ENCODE peak calls at places on chromosome 12, in five cellular contexts. R is neuronal stem cell, Z is IMR-90, U is H1, F is H9. Q is an unnamed sample.

GRCh38 chr12:65632131-65632855 is 192.0 kb upstream of the HMGA2 start:
- DNase-seq in R (no peak), Z (peak; percentile 75), U (no peak), F (no peak), Q (no peak)

GRCh38 chr12:48542300-48542928 is 17.0 kb downstream of the OR8S1 start:
- DNase-seq in R (peak; percentile 32), Z (peak; percentile 31), U (peak; percentile 9), F (peak; percentile 55), Q (peak; percentile 58)

GRCh38 chr12:127083028-127083949 is 1183.7 kb upstream of the TMEM132C start:
- DNase-seq in R (no peak), Z (peak; percentile 65), U (no peak), F (no peak), Q (peak; percentile 88)

GRCh38 chr12:53219956-53220856 is 11.8 kb downstream of the RARG start:
- DNase-seq in R (peak; percentile 65), Z (peak; percentile 78), U (no peak), F (peak; percentile 69), Q (peak; percentile 79)

GRCh38 chr12:72869025-72869424 is 596.9 kb downstream of the TRHDE start:
- DNase-seq in R (no peak), Z (no peak), U (no peak), F (no peak), Q (no peak)

GRCh38 chr12:82896979-82897378 is 210.3 kb downstream of the TMTC2 start:
- DNase-seq in R (no peak), Z (peak; percentile 41), U (no peak), F (no peak), Q (no peak)

GRCh38 chr12:95700316-95700785 is 90.2 kb downstream of the NTN4 start:
- DNase-seq in R (no peak), Z (peak; percentile 89), U (no peak), F (no peak), Q (no peak)

GRCh38 chr12:67525500-67525884 is 123.1 kb upstream of the DYRK2 start:
- DNase-seq in R (no peak), Z (no peak), U (peak; percentile 21), F (no peak), Q (no peak)

GRCh38 chr12:51156366-51156765 is 16.6 kb downstream of the TFCP2 start:
- DNase-seq in R (no peak), Z (no peak), U (no peak), F (no peak), Q (peak; percentile 35)

GRCh38 chr12:15532364-15532977 is 210.2 kb downstream of the PTPRO start:
- DNase-seq in R (peak; percentile 40), Z (peak; percentile 77), U (peak; percentile 36), F (peak; percentile 72), Q (peak; percentile 82)

GRCh38 chr12:102917026-102917787 is at the start of gene PAH:
- DNase-seq in R (peak; percentile 23), Z (no peak), U (peak; percentile 51), F (peak; percentile 97), Q (peak; percentile 62)

GRCh38 chr12:46553266-46553665 is 180.7 kb upstream of the SLC38A2 start:
- DNase-seq in R (no peak), Z (peak; percentile 84), U (no peak), F (no peak), Q (peak; percentile 32)

GRCh38 chr12:49365542-49365941 is 1.7 kb upstream of the SPATS2 start:
- DNase-seq in R (no peak), Z (peak; percentile 89), U (no peak), F (no peak), Q (no peak)

GRCh38 chr12:82651489-82651888 is 35.2 kb upstream of the TMTC2 start:
- DNase-seq in R (no peak), Z (no peak), U (no peak), F (no peak), Q (no peak)

GRCh38 chr12:5510251-5510805 is 78.4 kb downstream of the NTF3 start:
- DNase-seq in R (no peak), Z (no peak), U (no peak), F (peak; percentile 26), Q (no peak)

GRCh38 chr12:124259168-124260066 is 35.5 kb upstream of the RFLNA start:
- DNase-seq in R (no peak), Z (no peak), U (no peak), F (no peak), Q (no peak)

GRCh38 chr12:109560867-109561710 is 12.2 kb downstream of the MMAB start:
- DNase-seq in R (no peak), Z (no peak), U (no peak), F (no peak), Q (no peak)

GRCh38 chr12:22518067-22518719 is 26.1 kb downstream of the C2CD5 start:
- DNase-seq in R (no peak), Z (peak; percentile 15), U (no peak), F (no peak), Q (no peak)

GRCh38 chr12:67989184-67989965 is at the start of gene IFNG-AS1:
- DNase-seq in R (no peak), Z (no peak), U (no peak), F (no peak), Q (no peak)

GRCh38 chr12:95739561-95740313 is 50.8 kb downstream of the NTN4 start:
- DNase-seq in R (no peak), Z (no peak), U (no peak), F (no peak), Q (no peak)

GRCh38 chr12:46517579-46517962 is 145.0 kb upstream of the SLC38A2 start:
- DNase-seq in R (no peak), Z (no peak), U (no peak), F (no peak), Q (peak; percentile 11)

GRCh38 chr12:130873825-130874224 is 2.0 kb downstream of the RAN start:
- DNase-seq in R (no peak), Z (no peak), U (no peak), F (no peak), Q (no peak)

GRCh38 chr12:130876758-130877157 is 4.9 kb downstream of the RAN start:
- DNase-seq in R (no peak), Z (no peak), U (no peak), F (no peak), Q (no peak)

GRCh38 chr12:130876297-130876696 is 4.4 kb downstream of the RAN start:
- DNase-seq in R (no peak), Z (no peak), U (no peak), F (no peak), Q (no peak)

GRCh38 chr12:130874696-130875095 is 2.8 kb downstream of the RAN start:
- DNase-seq in R (no peak), Z (no peak), U (no peak), F (no peak), Q (no peak)

DNA sequence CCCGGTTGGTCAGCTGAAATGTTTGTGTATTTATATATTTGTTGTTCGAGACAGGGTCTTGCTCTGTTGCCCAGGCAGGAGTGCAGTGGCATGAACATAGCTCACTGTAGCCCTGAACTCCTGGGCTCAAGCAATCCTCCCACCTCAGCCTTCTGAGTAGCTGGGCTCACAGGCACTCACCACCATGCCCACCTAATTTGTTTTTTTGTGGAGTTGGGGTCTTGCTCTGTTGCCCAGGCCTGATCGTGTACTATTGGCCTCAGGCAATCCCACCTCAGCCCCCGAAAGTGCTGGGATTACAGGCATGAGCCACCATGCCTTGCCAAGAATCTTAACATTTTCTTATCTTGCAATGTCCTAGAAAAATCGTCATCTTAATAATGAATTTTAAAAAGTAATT is 3.3 kb downstream of the RAN start:
- DNase-seq in R (no peak), Z (no peak), U (no peak), F (no peak), Q (no peak)
- H3K4me2 ChIP-seq in R (peak overlapping the region; percentile 2), Z (no peak overlapping the region), U (no peak overlapping the region), F (no peak overlapping the region), Q (no peak overlapping the region)

GRCh38 chr12:111818340-111818739 is 23.7 kb upstream of the MAPKAPK5 start:
- DNase-seq in R (no peak), Z (no peak), U (no peak), F (no peak), Q (no peak)
- H2AK5ac ChIP-seq in R (no peak overlapping the region), Z (no peak overlapping the region), U (no peak overlapping the region), F (no peak overlapping the region), Q (no peak overlapping the region)

GRCh38 chr12:122004633-122005071 is 17.0 kb upstream of the BCL7A start:
- DNase-seq in R (no peak), Z (peak; percentile 28), U (no peak), F (no peak), Q (no peak)

GRCh38 chr12:122001379-122002209 is 20.1 kb upstream of the BCL7A start:
- DNase-seq in R (peak; percentile 24), Z (no peak), U (no peak), F (peak; percentile 59), Q (no peak)

GRCh38 chr12:122003646-122004611 is 17.8 kb upstream of the BCL7A start:
- DNase-seq in R (no peak), Z (no peak), U (no peak), F (no peak), Q (no peak)

GRCh38 chr12:122006186-122006926 is 15.3 kb upstream of the BCL7A start:
- DNase-seq in R (no peak), Z (no peak), U (no peak), F (no peak), Q (no peak)

DNA sequence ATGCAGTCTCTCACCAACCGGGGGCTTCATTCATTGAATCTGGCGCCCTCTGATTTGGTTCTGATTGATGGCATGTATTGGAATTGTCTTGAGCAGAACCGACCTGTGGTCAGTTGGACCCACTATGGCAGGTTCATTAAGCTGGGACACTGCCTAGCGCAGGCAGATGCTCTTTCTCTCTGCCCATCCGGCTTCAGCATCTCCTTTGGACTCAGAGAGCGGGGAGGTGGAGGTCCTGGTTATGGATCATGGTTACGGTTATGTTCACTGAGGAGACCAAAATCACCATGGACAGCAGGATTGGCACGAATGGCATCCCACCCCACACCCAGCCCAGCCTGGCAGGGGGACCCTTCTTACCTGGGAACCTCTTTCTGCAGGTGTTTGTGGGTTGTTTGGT is 16.4 kb upstream of the BCL7A start:
- DNase-seq in R (no peak), Z (no peak), U (no peak), F (no peak), Q (no peak)
- H3K9ac ChIP-seq in R (no peak overlapping the region), Z (no peak overlapping the region), U (no peak overlapping the region), F (no peak overlapping the region), Q (no peak overlapping the region)

DNA sequence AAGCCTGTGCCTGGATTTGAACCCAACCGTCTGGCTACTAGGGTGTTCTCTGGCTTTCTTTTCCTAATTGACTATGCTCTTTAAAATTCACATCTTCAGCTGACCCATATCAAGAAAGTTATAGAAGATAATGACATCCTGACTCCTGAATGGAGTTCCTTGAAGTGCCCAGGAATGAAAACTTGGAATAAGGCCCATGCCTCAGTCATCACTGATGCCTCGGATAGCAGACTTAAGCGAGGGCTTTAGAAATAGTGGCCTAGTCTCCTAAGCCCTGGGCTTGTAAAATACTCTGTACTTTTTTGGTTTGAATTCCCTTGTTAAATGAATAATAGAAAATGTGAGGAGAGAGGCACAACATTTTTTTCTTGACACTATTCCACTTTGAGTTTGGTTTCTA is 39.0 kb downstream of the CHST11 start:
- DNase-seq in R (no peak), Z (peak; percentile 12), U (no peak), F (no peak), Q (no peak)
- H3K4me2 ChIP-seq in R (no peak overlapping the region), Z (no peak overlapping the region), U (no peak overlapping the region), F (no peak overlapping the region), Q (no peak overlapping the region)

GRCh38 chr12:42589465-42590323 is at the start of gene PRICKLE1:
- DNase-seq in R (peak; percentile 61), Z (peak; percentile 60), U (no peak), F (peak; percentile 46), Q (peak; percentile 68)
- H2AK5ac ChIP-seq in R (peak within 1 kb of the TSS; percentile 60), Z (no peak within 1 kb of the TSS), U (no peak within 1 kb of the TSS), F (no peak within 1 kb of the TSS), Q (no peak within 1 kb of the TSS)